ENCODE peak calls at places on chromosomes 4 and X, in four cellular contexts. S, X, Q and N are unnamed samples.

GRCh38 chrX:54746928-54747327 is 51.1 kb downstream of the ITIH6 start:
- DNase-seq in Q (no peak), X (no peak), S (no peak), N (no peak)

GRCh38 chrX:24259544-24260240 is 54.2 kb downstream of the SUPT20HL2 start:
- DNase-seq in Q (peak), X (peak), S (no peak), N (peak)

GRCh38 chr4:184384810-184385557 is 89.4 kb downstream of the IRF2 start:
- DNase-seq in Q (no peak), S (no peak), X (no peak), N (no peak)

GRCh38 chrX:137352101-137352660 is 213.7 kb upstream of the ZIC3 start:
- DNase-seq in X (no peak), Q (peak), S (no peak), N (no peak)

GRCh38 chr4:102196221-102196620 is 149.1 kb downstream of the SLC39A8 start:
- DNase-seq in S (no peak), Q (no peak), X (peak), N (no peak)

GRCh38 chr4:84070293-84070692 is 428.8 kb downstream of the NKX6-1 start:
- DNase-seq in X (no peak), Q (no peak), S (no peak), N (no peak)

GRCh38 chrX:11239230-11239629 is 54.0 kb upstream of the AMELX start:
- DNase-seq in S (no peak), X (no peak), Q (no peak), N (peak)

GRCh38 chr4:26028793-26029511 is 114.9 kb downstream of the SMIM20 start:
- DNase-seq in Q (peak), X (peak), S (peak), N (peak)

GRCh38 chr4:2806392-2807355 is 13.8 kb downstream of the SH3BP2 start:
- DNase-seq in X (peak), Q (no peak), S (no peak), N (no peak)

GRCh38 chrX:46837543-46838481 is 969 bp downstream of the RP2 start:
- DNase-seq in S (no peak), Q (no peak), X (peak), N (peak)

GRCh38 chr4:126757219-126757618 is 875.5 kb upstream of the INTU start:
- DNase-seq in X (no peak), S (no peak), Q (no peak), N (no peak)

GRCh38 chr4:32148120-32148666 is 1428.0 kb downstream of the PCDH7 start:
- DNase-seq in X (peak), Q (no peak), S (no peak), N (no peak)

GRCh38 chr4:123233409-123233808 is 163.2 kb upstream of the SPRY1 start:
- DNase-seq in X (peak), S (no peak), Q (no peak), N (no peak)

GRCh38 chr4:2408401-2408958 is 10.0 kb downstream of the ZFYVE28 start:
- DNase-seq in S (no peak), X (no peak), Q (peak), N (no peak)

GRCh38 chrX:13387656-13388421 is 68.0 kb upstream of the ATXN3L start:
- DNase-seq in Q (no peak), X (no peak), S (no peak), N (no peak)

GRCh38 chr4:38673109-38673978 is 9.3 kb downstream of the KLF3 start:
- DNase-seq in Q (peak), X (peak), S (no peak), N (no peak)

GRCh38 chrX:150704030-150704613 is 10.9 kb downstream of the MTMR1 start:
- DNase-seq in S (no peak), X (peak), Q (no peak), N (no peak)

GRCh38 chrX:72554448-72555140 is 18.0 kb downstream of the HDAC8 start:
- DNase-seq in Q (peak), S (no peak), X (no peak), N (no peak)

GRCh38 chrX:134537179-134537945 is 77.4 kb downstream of the HPRT1 start:
- DNase-seq in S (no peak), Q (no peak), X (no peak), N (no peak)

GRCh38 chrX:110418857-110419249 is 60.2 kb downstream of the RTL9 start:
- DNase-seq in X (no peak), Q (no peak), S (no peak), N (no peak)

GRCh38 chr4:3338321-3338838 is 45.6 kb downstream of the RGS12 start:
- DNase-seq in Q (no peak), S (no peak), X (no peak), N (no peak)

GRCh38 chrX:1925053-1925481 is 310.2 kb downstream of the ASMT start:
- DNase-seq in Q (peak), S (no peak), X (no peak), N (no peak)

GRCh38 chr4:165877291-165877690 is 4.3 kb downstream of the TLL1 start:
- DNase-seq in S (no peak), Q (no peak), X (no peak), N (no peak)

GRCh38 chr4:20017035-20017434 is 234.7 kb upstream of the SLIT2 start:
- DNase-seq in Q (no peak), X (no peak), S (no peak), N (no peak)

GRCh38 chrX:29024813-29025342 is 437.6 kb downstream of the IL1RAPL1 start:
- DNase-seq in S (no peak), X (no peak), Q (no peak), N (no peak)

GRCh38 chr4:7244343-7244680 is 52.0 kb downstream of the SORCS2 start:
- DNase-seq in S (no peak), X (no peak), Q (no peak), N (no peak)

GRCh38 chrX:87578978-87579377 is 61.4 kb downstream of the KLHL4 start:
- DNase-seq in S (no peak), Q (no peak), X (peak), N (no peak)
- TF ChIP-seq CTCF in S (no peak), Q (no peak), X (no peak), N (no peak)

GRCh38 chr4:118281611-118282442 is 71.0 kb downstream of the PRSS12 start:
- DNase-seq in Q (no peak), S (no peak), X (peak), N (no peak)

GRCh38 chr4:118279920-118280432 is 72.8 kb downstream of the PRSS12 start:
- DNase-seq in S (no peak), Q (no peak), X (no peak), N (no peak)

GRCh38 chr4:118278473-118279274 is 74.1 kb downstream of the PRSS12 start:
- DNase-seq in Q (peak), X (peak), S (peak), N (peak)

GRCh38 chr4:118279328-118279727 is 73.5 kb downstream of the PRSS12 start:
- DNase-seq in Q (no peak), X (no peak), S (no peak), N (no peak)

GRCh38 chr4:118280501-118281218 is 72.1 kb downstream of the PRSS12 start:
- DNase-seq in S (peak), Q (peak), X (peak), N (no peak)
- TF ChIP-seq CTCF in S (peak), Q (no peak), X (peak), N (peak)

DNA sequence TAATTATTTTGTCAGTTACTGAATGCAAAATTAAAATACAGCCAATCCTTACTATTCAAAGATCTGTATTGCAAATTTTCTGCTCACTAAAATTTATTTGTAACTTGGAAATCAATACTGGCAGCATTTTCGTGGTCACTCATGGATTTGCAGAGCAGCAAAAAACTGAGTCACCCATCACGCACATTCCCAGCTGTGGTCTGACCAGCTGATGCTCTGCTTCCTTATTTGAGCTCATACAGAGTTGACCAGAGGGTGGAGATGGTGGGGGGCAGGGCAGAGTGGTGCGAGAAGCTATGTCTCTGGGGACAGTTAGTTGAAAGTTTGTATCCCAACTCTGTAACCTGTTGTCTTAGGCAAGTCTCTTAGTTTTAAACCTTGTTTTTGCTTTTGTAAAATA is 214.8 kb downstream of the SPCS3 start:
- DNase-seq in X (no peak), S (no peak), Q (no peak), N (no peak)
- TF ChIP-seq CTCF in X (no peak), S (no peak), Q (no peak), N (no peak)

GRCh38 chr4:97987019-97987648 is 156.1 kb downstream of the STPG2 start:
- DNase-seq in Q (no peak), S (no peak), X (peak), N (peak)

GRCh38 chr4:97978791-97979488 is 164.3 kb downstream of the STPG2 start:
- DNase-seq in Q (no peak), X (no peak), S (no peak), N (no peak)

GRCh38 chr4:97990409-97990808 is 152.9 kb downstream of the STPG2 start:
- DNase-seq in X (no peak), S (no peak), Q (no peak), N (no peak)

DNA sequence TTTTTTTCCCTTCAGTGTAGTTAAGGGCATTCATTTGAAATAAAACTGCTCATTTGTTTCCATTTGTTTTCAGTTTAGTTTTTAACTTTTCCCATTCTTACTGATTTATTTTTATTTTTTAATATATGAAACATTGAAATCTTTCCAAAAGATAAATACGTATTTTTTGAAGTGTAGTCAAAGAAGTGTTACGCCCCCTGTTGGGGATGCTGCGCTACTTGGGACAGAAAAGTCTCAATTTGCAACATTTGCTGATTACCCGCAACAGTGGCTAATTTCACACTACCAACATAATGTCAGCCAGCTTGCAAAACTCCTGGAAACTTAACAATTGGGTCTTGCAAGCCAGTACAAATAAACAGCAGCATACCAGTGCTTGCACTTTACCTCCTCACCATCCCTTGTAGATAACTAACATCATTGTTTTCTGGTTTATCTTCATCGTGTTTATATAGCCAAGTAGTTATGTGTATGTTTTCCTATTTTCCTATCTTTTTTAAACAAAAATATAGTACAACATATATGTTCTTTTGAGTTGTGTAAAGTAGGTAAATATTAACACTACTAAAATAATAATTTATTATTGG is 158.6 kb downstream of the STPG2 start:
- DNase-seq in S (no peak), X (peak), Q (peak), N (no peak)
- TF ChIP-seq CTCF in S (no peak), X (peak), Q (peak), N (peak)

GRCh38 chrX:104522386-104522785 is 43.6 kb upstream of the IL1RAPL2 start:
- DNase-seq in X (no peak), Q (peak), S (no peak), N (no peak)
- TF ChIP-seq CTCF in X (no peak), Q (no peak), S (no peak), N (no peak)

GRCh38 chrX:131812847-131813825 is 210.0 kb upstream of the STK26 start:
- DNase-seq in Q (no peak), X (peak), S (peak), N (peak)
- TF ChIP-seq CTCF in Q (no peak), X (no peak), S (peak), N (peak)

GRCh38 chr4:185708348-185708747 is 103.6 kb downstream of the SORBS2 start:
- DNase-seq in X (peak), S (no peak), Q (no peak), N (no peak)
- TF ChIP-seq CTCF in X (no peak), S (no peak), Q (no peak), N (no peak)

DNA sequence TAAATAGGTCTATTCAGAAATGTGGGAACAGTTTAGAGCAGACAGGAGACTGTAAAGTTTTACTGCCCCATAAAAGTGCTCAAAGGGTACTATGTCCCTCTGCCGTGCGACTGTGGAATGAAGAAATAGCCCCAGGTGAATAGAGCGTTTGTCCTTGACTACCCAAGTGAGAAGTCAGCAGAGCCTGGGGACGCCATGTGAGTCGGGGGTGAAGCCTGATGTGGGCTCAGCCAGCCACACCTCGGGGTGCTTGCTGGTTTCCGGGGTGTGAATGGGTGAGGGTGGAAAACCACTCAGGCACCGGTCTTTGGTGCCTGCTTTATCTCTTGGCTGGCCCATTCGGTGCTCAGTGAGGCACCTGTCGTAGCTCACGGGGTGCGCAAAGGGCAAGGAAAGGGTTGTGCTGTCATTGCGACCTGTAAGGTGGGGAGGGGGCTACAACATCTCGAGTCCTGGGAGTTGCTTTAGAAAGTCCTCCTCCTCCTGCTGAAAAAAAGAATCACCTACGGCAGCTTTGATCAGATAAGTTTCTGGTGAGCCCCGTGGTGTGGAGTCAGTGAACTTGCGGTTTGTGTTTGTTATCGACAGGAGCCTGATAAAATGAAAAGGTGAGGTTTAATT is 895 bp downstream of the TRIM2 start:
- DNase-seq in Q (no peak), X (no peak), S (peak), N (no peak)
- TF ChIP-seq CTCF in Q (no peak), X (no peak), S (no peak), N (no peak)